ENCODE peak calls at places on chromosomes 5 and 9, in nine cellular contexts. One of them, this sample, is unnamed. For H3K4me1, the result is how much of the 10 kb centered on the place peaks cover.

GRCh38 chr5:118968925-118969375 is 19.4 kb downstream of the DTWD2 start:
- DNase-seq in iPS DF 6.9: no peak
- DNase-seq in H9: no peak
- DNase-seq in GM23248: peak
- DNase-seq in esophagus muscularis mucosa: no peak
- DNase-seq in heart right ventricle: no peak
- DNase-seq in right lobe of liver: no peak
- DNase-seq in lower lobe of right lung: no peak
- DNase-seq in breast epithelium: no peak
- DNase-seq in this sample: no peak

GRCh38 chr5:154421868-154422267 is 23.9 kb upstream of the SAP30L start:
- DNase-seq in H9: peak
- DNase-seq in breast epithelium: no peak
- DNase-seq in lower lobe of right lung: no peak
- DNase-seq in iPS DF 6.9: peak
- DNase-seq in heart right ventricle: no peak
- DNase-seq in esophagus muscularis mucosa: peak
- DNase-seq in right lobe of liver: no peak
- DNase-seq in GM23248: peak
- DNase-seq in this sample: no peak

GRCh38 chr5:32869216-32869615 is 158.1 kb downstream of the NPR3 start:
- DNase-seq in right lobe of liver: no peak
- DNase-seq in heart right ventricle: no peak
- DNase-seq in H9: no peak
- DNase-seq in esophagus muscularis mucosa: no peak
- DNase-seq in breast epithelium: no peak
- DNase-seq in GM23248: peak
- DNase-seq in iPS DF 6.9: no peak
- DNase-seq in lower lobe of right lung: no peak
- DNase-seq in this sample: no peak

GRCh38 chr9:69466151-69466550 is 141.1 kb downstream of the ENTREP1 start:
- DNase-seq in esophagus muscularis mucosa: no peak
- DNase-seq in lower lobe of right lung: no peak
- DNase-seq in right lobe of liver: no peak
- DNase-seq in H9: no peak
- DNase-seq in iPS DF 6.9: no peak
- DNase-seq in breast epithelium: no peak
- DNase-seq in heart right ventricle: no peak
- DNase-seq in GM23248: peak
- DNase-seq in this sample: peak

GRCh38 chr9:4077499-4078102 is 222.3 kb downstream of the GLIS3 start:
- DNase-seq in lower lobe of right lung: peak
- DNase-seq in GM23248: peak
- DNase-seq in breast epithelium: peak
- DNase-seq in iPS DF 6.9: no peak
- DNase-seq in esophagus muscularis mucosa: peak
- DNase-seq in H9: peak
- DNase-seq in heart right ventricle: peak
- DNase-seq in right lobe of liver: peak
- DNase-seq in this sample: peak

GRCh38 chr5:9716838-9717281 is 86.7 kb upstream of the TAS2R1 start:
- DNase-seq in breast epithelium: no peak
- DNase-seq in right lobe of liver: no peak
- DNase-seq in iPS DF 6.9: no peak
- DNase-seq in H9: no peak
- DNase-seq in lower lobe of right lung: no peak
- DNase-seq in esophagus muscularis mucosa: peak
- DNase-seq in heart right ventricle: no peak
- DNase-seq in GM23248: peak
- DNase-seq in this sample: peak

GRCh38 chr9:86943871-86944240 is 3.5 kb downstream of the GAS1 start:
- DNase-seq in breast epithelium: no peak
- DNase-seq in H9: no peak
- DNase-seq in right lobe of liver: no peak
- DNase-seq in lower lobe of right lung: no peak
- DNase-seq in esophagus muscularis mucosa: no peak
- DNase-seq in GM23248: no peak
- DNase-seq in heart right ventricle: no peak
- DNase-seq in iPS DF 6.9: no peak
- DNase-seq in this sample: no peak

GRCh38 chr5:123099514-123100151 is 10.6 kb downstream of the PRDM6 start:
- DNase-seq in iPS DF 6.9: no peak
- DNase-seq in esophagus muscularis mucosa: no peak
- DNase-seq in breast epithelium: no peak
- DNase-seq in H9: peak
- DNase-seq in GM23248: no peak
- DNase-seq in right lobe of liver: no peak
- DNase-seq in lower lobe of right lung: peak
- DNase-seq in heart right ventricle: peak
- DNase-seq in this sample: no peak

GRCh38 chr5:73946926-73947455 is 321.0 kb downstream of the ARHGEF28 start:
- DNase-seq in right lobe of liver: no peak
- DNase-seq in breast epithelium: no peak
- DNase-seq in heart right ventricle: no peak
- DNase-seq in GM23248: no peak
- DNase-seq in lower lobe of right lung: no peak
- DNase-seq in H9: no peak
- DNase-seq in iPS DF 6.9: no peak
- DNase-seq in esophagus muscularis mucosa: peak
- DNase-seq in this sample: no peak

GRCh38 chr5:59062986-59063683 is 480.3 kb downstream of the RAB3C start:
- DNase-seq in breast epithelium: no peak
- DNase-seq in lower lobe of right lung: no peak
- DNase-seq in esophagus muscularis mucosa: no peak
- DNase-seq in H9: no peak
- DNase-seq in GM23248: no peak
- DNase-seq in heart right ventricle: no peak
- DNase-seq in right lobe of liver: no peak
- DNase-seq in iPS DF 6.9: no peak
- DNase-seq in this sample: no peak

GRCh38 chr5:114361724-114362196 is at the start of gene KCNN2:
- DNase-seq in H9: peak
- DNase-seq in esophagus muscularis mucosa: no peak
- DNase-seq in lower lobe of right lung: peak
- DNase-seq in breast epithelium: peak
- DNase-seq in iPS DF 6.9: no peak
- DNase-seq in right lobe of liver: peak
- DNase-seq in heart right ventricle: peak
- DNase-seq in GM23248: peak
- DNase-seq in this sample: no peak

GRCh38 chr5:60340965-60341471 is 358.9 kb downstream of the DEPDC1B start:
- DNase-seq in lower lobe of right lung: no peak
- DNase-seq in GM23248: peak
- DNase-seq in heart right ventricle: peak
- DNase-seq in breast epithelium: no peak
- DNase-seq in esophagus muscularis mucosa: no peak
- DNase-seq in right lobe of liver: no peak
- DNase-seq in iPS DF 6.9: no peak
- DNase-seq in H9: no peak
- DNase-seq in this sample: no peak

GRCh38 chr9:112554516-112554915 is 67.9 kb downstream of the KIAA1958 start:
- DNase-seq in right lobe of liver: no peak
- DNase-seq in heart right ventricle: no peak
- DNase-seq in esophagus muscularis mucosa: no peak
- DNase-seq in iPS DF 6.9: no peak
- DNase-seq in H9: no peak
- DNase-seq in breast epithelium: no peak
- DNase-seq in lower lobe of right lung: no peak
- DNase-seq in GM23248: peak
- DNase-seq in this sample: peak

GRCh38 chr9:127910613-127911205 is 6.1 kb downstream of the ST6GALNAC4 start:
- DNase-seq in lower lobe of right lung: no peak
- DNase-seq in breast epithelium: no peak
- DNase-seq in H9: no peak
- DNase-seq in GM23248: peak
- DNase-seq in right lobe of liver: no peak
- DNase-seq in heart right ventricle: no peak
- DNase-seq in esophagus muscularis mucosa: no peak
- DNase-seq in iPS DF 6.9: no peak
- DNase-seq in this sample: no peak

GRCh38 chr5:66744040-66744439 is 147.8 kb downstream of the MAST4 start:
- DNase-seq in esophagus muscularis mucosa: no peak
- DNase-seq in heart right ventricle: peak
- DNase-seq in right lobe of liver: no peak
- DNase-seq in breast epithelium: no peak
- DNase-seq in iPS DF 6.9: no peak
- DNase-seq in GM23248: peak
- DNase-seq in lower lobe of right lung: no peak
- DNase-seq in H9: no peak
- DNase-seq in this sample: no peak

GRCh38 chr5:152499816-152500575 is 94.9 kb upstream of the NMUR2 start:
- DNase-seq in H9: no peak
- DNase-seq in lower lobe of right lung: no peak
- DNase-seq in iPS DF 6.9: no peak
- DNase-seq in right lobe of liver: no peak
- DNase-seq in heart right ventricle: no peak
- DNase-seq in esophagus muscularis mucosa: no peak
- DNase-seq in breast epithelium: no peak
- DNase-seq in GM23248: no peak
- DNase-seq in this sample: no peak

GRCh38 chr9:84851935-84852585 is 182.5 kb downstream of the NTRK2 start:
- DNase-seq in heart right ventricle: no peak
- DNase-seq in esophagus muscularis mucosa: no peak
- DNase-seq in GM23248: peak
- DNase-seq in lower lobe of right lung: no peak
- DNase-seq in breast epithelium: peak
- DNase-seq in iPS DF 6.9: peak
- DNase-seq in H9: peak
- DNase-seq in right lobe of liver: no peak
- DNase-seq in this sample: peak

GRCh38 chr9:69811329-69811989 is 9.2 kb upstream of the CFAP95 start:
- DNase-seq in esophagus muscularis mucosa: no peak
- DNase-seq in GM23248: no peak
- DNase-seq in heart right ventricle: no peak
- DNase-seq in lower lobe of right lung: no peak
- DNase-seq in iPS DF 6.9: no peak
- DNase-seq in breast epithelium: no peak
- DNase-seq in right lobe of liver: no peak
- DNase-seq in H9: no peak
- DNase-seq in this sample: no peak

GRCh38 chr9:93326654-93327053 is 124.8 kb upstream of the FAM120A start:
- DNase-seq in H9: no peak
- DNase-seq in right lobe of liver: no peak
- DNase-seq in iPS DF 6.9: no peak
- DNase-seq in lower lobe of right lung: no peak
- DNase-seq in breast epithelium: no peak
- DNase-seq in heart right ventricle: no peak
- DNase-seq in GM23248: no peak
- DNase-seq in esophagus muscularis mucosa: no peak
- DNase-seq in this sample: no peak

DNA sequence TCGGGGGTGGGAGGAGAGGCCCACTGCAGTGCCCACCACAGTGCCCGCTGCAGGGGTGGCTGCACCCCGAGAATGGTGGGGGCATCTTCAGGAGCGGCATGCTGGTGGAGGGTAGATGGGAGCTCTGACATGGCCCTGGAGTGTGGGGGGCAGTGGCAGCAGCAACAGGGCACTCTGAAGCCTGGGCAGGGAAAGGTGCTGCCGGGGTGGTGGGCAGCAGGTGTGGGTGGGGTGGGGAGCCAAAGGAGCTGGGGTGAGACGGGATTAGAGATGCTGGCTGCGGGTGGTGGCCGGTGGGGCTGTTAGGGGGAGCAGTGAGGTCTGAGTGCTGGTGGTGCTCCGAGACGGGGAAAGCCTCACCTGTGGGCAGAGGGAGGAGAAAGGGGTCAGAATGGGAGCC is 18.0 kb downstream of the FAM193B start:
- DNase-seq in GM23248: no peak
- DNase-seq in right lobe of liver: no peak
- DNase-seq in esophagus muscularis mucosa: no peak
- DNase-seq in iPS DF 6.9: no peak
- DNase-seq in H9: no peak
- DNase-seq in lower lobe of right lung: no peak
- DNase-seq in breast epithelium: peak
- DNase-seq in heart right ventricle: no peak
- DNase-seq in this sample: no peak
- H3K27ac ChIP-seq in GM23248: peak
- H3K27ac ChIP-seq in right lobe of liver: no peak
- H3K27ac ChIP-seq in esophagus muscularis mucosa: peak
- H3K27ac ChIP-seq in iPS DF 6.9: no peak
- H3K27ac ChIP-seq in H9: no peak
- H3K27ac ChIP-seq in lower lobe of right lung: no peak
- H3K27ac ChIP-seq in breast epithelium: no peak
- H3K27ac ChIP-seq in heart right ventricle: peak
- H3K27ac ChIP-seq in this sample: no peak

GRCh38 chr9:104868303-104868686 is 59.7 kb downstream of the ABCA1 start:
- DNase-seq in right lobe of liver: peak
- DNase-seq in heart right ventricle: no peak
- DNase-seq in breast epithelium: no peak
- DNase-seq in GM23248: no peak
- DNase-seq in lower lobe of right lung: no peak
- DNase-seq in iPS DF 6.9: no peak
- DNase-seq in H9: no peak
- DNase-seq in esophagus muscularis mucosa: no peak
- DNase-seq in this sample: no peak
- H3K4me1 ChIP-seq in right lobe of liver: half or more
- H3K4me1 ChIP-seq in heart right ventricle: half or more
- H3K4me1 ChIP-seq in breast epithelium: under half
- H3K4me1 ChIP-seq in GM23248: half or more
- H3K4me1 ChIP-seq in lower lobe of right lung: half or more
- H3K4me1 ChIP-seq in iPS DF 6.9: under half
- H3K4me1 ChIP-seq in H9: under half
- H3K4me1 ChIP-seq in esophagus muscularis mucosa: half or more
- H3K4me1 ChIP-seq in this sample: under half

DNA sequence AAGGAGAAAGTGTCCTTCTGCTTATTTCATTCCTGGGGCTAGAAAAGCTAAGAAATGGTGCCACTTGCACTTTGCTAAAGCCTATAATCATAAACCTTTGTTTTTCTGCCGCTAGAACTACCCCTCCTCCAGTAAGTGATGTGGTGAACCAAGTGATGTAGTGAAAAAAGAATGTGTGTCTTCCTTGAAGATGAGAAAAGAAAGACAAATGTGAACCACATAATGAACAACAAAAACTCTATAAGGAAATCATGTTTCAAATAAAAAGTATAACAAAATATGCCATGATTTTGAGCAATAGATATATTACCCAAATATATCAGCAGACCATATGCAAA is 179.0 kb upstream of the SGCD start:
- DNase-seq in breast epithelium: no peak
- DNase-seq in iPS DF 6.9: no peak
- DNase-seq in GM23248: peak
- DNase-seq in esophagus muscularis mucosa: no peak
- DNase-seq in right lobe of liver: no peak
- DNase-seq in lower lobe of right lung: no peak
- DNase-seq in H9: no peak
- DNase-seq in heart right ventricle: no peak
- DNase-seq in this sample: no peak
- H3K27ac ChIP-seq in breast epithelium: no peak
- H3K27ac ChIP-seq in iPS DF 6.9: no peak
- H3K27ac ChIP-seq in GM23248: peak
- H3K27ac ChIP-seq in esophagus muscularis mucosa: no peak
- H3K27ac ChIP-seq in right lobe of liver: no peak
- H3K27ac ChIP-seq in lower lobe of right lung: no peak
- H3K27ac ChIP-seq in H9: no peak
- H3K27ac ChIP-seq in heart right ventricle: no peak
- H3K27ac ChIP-seq in this sample: no peak

DNA sequence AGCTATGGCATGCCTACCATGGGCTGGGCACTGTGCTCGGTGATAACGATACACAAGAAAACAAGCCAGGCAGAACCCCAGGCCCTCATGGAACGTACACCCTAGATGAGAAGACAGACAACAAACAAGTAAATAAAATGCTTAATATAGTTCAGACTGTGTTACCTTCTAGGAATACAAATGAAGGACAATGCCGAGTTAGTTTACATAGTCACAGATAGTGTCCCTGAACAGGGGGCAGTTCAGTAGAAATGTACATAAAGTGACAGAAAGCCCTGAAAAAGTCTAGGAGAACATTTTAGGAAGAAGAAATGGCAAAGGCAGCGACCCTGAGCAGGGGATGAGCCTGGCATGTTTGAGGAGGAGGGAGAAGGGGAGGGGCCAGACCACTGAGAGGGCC is 21.7 kb downstream of the SLC22A5 start:
- DNase-seq in esophagus muscularis mucosa: peak
- DNase-seq in right lobe of liver: no peak
- DNase-seq in iPS DF 6.9: no peak
- DNase-seq in GM23248: no peak
- DNase-seq in H9: no peak
- DNase-seq in breast epithelium: no peak
- DNase-seq in lower lobe of right lung: no peak
- DNase-seq in heart right ventricle: no peak
- DNase-seq in this sample: no peak
- H3K4me1 ChIP-seq in esophagus muscularis mucosa: half or more
- H3K4me1 ChIP-seq in right lobe of liver: under half
- H3K4me1 ChIP-seq in iPS DF 6.9: under half
- H3K4me1 ChIP-seq in GM23248: under half
- H3K4me1 ChIP-seq in H9: under half
- H3K4me1 ChIP-seq in breast epithelium: under half
- H3K4me1 ChIP-seq in lower lobe of right lung: under half
- H3K4me1 ChIP-seq in heart right ventricle: under half
- H3K4me1 ChIP-seq in this sample: under half

This sample was measured in foreskin keratinocyte.